ENCODE peak calls at places on chromosomes 16 and 17, in five cellular contexts. F is H1, O is body of pancreas, R is IMR-90, Z is A549. U is an unnamed sample.

GRCh38 chr17:27893834-27894503 is 804 bp upstream of the LYRM9 start:
- DNase-seq in F (no peak), O (no peak), R (no peak), Z (no peak), U (no peak)

GRCh38 chr16:50752481-50753235 is 10.8 kb downstream of the CYLD start:
- DNase-seq in F (no peak), O (no peak), R (no peak), Z (no peak), U (no peak)

GRCh38 chr16:81445926-81446317 is 1.3 kb downstream of the CMIP start:
- DNase-seq in F (peak), O (peak), R (no peak), Z (no peak), U (no peak)

GRCh38 chr16:19704321-19705130 is 13.5 kb downstream of the KNOP1 start:
- DNase-seq in F (no peak), O (no peak), R (peak), Z (no peak), U (no peak)

GRCh38 chr17:39923836-39924690 is 3.3 kb downstream of the ORMDL3 start:
- DNase-seq in F (no peak), O (no peak), R (peak), Z (no peak), U (no peak)

GRCh38 chr16:13039526-13039925 is 138.1 kb downstream of the SHISA9 start:
- DNase-seq in F (no peak), O (no peak), R (no peak), Z (no peak), U (no peak)

GRCh38 chr17:44417553-44417952 is 28.1 kb upstream of the ITGA2B start:
- DNase-seq in F (no peak), O (peak), R (peak), Z (no peak), U (no peak)

GRCh38 chr16:64950262-64950661 is 171.6 kb downstream of the CDH11 start:
- DNase-seq in F (peak), O (no peak), R (no peak), Z (no peak), U (no peak)

GRCh38 chr16:7628981-7629380 is 296.3 kb downstream of the RBFOX1 start:
- DNase-seq in F (no peak), O (no peak), R (no peak), Z (no peak), U (no peak)

GRCh38 chr16:30692381-30693074 is 6.4 kb upstream of the SRCAP start:
- DNase-seq in F (no peak), O (no peak), R (no peak), Z (no peak), U (no peak)

GRCh38 chr17:79036181-79036580 is 12.2 kb downstream of the C1QTNF1 start:
- DNase-seq in F (no peak), O (no peak), R (no peak), Z (no peak), U (no peak)

GRCh38 chr16:65772134-65772732 is 594.3 kb upstream of the CDH5 start:
- DNase-seq in F (peak), O (no peak), R (no peak), Z (no peak), U (no peak)

GRCh38 chr16:11530171-11530940 is 56.4 kb downstream of the LITAF start:
- DNase-seq in F (no peak), O (no peak), R (peak), Z (no peak), U (no peak)

GRCh38 chr17:73799091-73799490 is 154.8 kb upstream of the SDK2 start:
- DNase-seq in F (no peak), O (no peak), R (no peak), Z (no peak), U (no peak)

GRCh38 chr16:8865145-8865882 is 3.5 kb downstream of the CARHSP1 start:
- DNase-seq in F (no peak), O (no peak), R (no peak), Z (no peak), U (no peak)

GRCh38 chr16:14018848-14019247 is 52.3 kb upstream of the MRTFB start:
- DNase-seq in F (no peak), O (no peak), R (no peak), Z (no peak), U (no peak)

GRCh38 chr17:66459811-66460270 is 157.4 kb downstream of the PRKCA start:
- DNase-seq in F (no peak), O (peak), R (peak), Z (peak), U (no peak)

GRCh38 chr16:1920727-1921155 is 2.5 kb upstream of the HS3ST6 start:
- DNase-seq in F (peak), O (peak), R (no peak), Z (no peak), U (no peak)

GRCh38 chr16:1917665-1918111 is 527 bp downstream of the HS3ST6 start:
- DNase-seq in F (no peak), O (no peak), R (no peak), Z (no peak), U (no peak)

GRCh38 chr16:1919680-1919998 is 1.4 kb upstream of the HS3ST6 start:
- DNase-seq in F (no peak), O (no peak), R (no peak), Z (no peak), U (no peak)

GRCh38 chr16:1918312-1918889 is at the start of gene HS3ST6:
- DNase-seq in F (no peak), O (no peak), R (no peak), Z (no peak), U (no peak)

GRCh38 chr16:1918890-1919679 is 870 bp upstream of the HS3ST6 start:
- DNase-seq in F (no peak), O (no peak), R (no peak), Z (no peak), U (no peak)
- H3K4me3 ChIP-seq in F (peak), O (no peak), R (no peak), Z (peak), U (no peak)

GRCh38 chr17:77373298-77374169 is 232.8 kb downstream of the SEC14L1 start:
- DNase-seq in F (peak), O (peak), R (no peak), Z (no peak), U (no peak)
- TF ChIP-seq POLR2A in F (no peak), O (no peak), R (no peak), Z (no peak), U (no peak)

DNA sequence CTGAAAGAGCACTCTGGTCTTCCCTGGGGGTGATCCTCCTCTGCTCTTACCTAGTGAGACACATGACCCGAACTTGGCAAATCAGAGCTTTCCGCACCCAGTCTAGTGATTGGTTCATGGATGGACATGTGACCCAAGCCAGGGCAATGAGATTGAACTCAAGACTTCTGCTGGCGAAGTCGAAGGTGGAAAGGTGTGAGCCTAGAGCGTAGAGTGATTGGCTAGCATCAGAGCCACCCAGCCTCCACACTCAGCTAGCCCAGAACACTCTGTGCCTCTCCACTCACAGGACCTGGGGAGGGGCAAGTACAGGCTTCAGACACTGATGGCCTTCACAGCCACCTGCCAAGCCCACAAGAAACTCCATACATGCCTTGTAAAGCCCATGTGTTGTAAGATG is 17.6 kb downstream of the ATPAF2 start:
- DNase-seq in F (no peak), O (no peak), R (no peak), Z (no peak), U (no peak)
- H3K4me3 ChIP-seq in F (no peak), O (no peak), R (no peak), Z (no peak), U (no peak)

DNA sequence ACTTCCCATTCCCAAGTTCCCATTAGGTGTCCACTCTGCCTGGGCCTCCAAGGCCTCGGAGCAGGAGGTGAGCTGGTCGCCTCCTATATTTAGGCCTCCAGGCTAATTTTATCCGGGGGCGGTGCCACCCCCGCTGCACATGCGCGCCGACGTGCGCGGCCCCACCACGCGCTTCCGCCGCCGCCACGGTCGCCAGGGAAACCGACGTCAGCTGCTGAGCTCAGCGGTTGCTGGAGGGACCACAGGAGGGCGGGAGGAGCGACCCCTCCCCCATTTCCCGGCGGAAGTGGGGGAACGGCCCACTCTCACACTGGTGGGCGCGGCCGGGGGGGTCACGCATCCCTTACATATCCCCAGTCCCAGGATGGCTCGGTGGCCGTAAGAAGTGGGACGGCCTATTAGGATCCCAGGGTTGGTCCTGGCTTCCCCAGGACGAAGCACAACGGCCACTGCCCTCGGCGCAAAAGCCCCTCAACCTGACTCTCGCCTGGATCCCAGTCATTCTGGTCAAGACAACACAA is 1.0 kb downstream of the PER1 start:
- DNase-seq in F (peak), O (peak), R (peak), Z (no peak), U (peak)
- TF ChIP-seq POLR2A in F (no peak), O (no peak), R (peak), Z (no peak), U (no peak)

GRCh38 chr17:60439501-60439900 is 17.2 kb downstream of the CHCT1 start:
- DNase-seq in F (no peak), O (no peak), R (peak), Z (no peak), U (no peak)

DNA sequence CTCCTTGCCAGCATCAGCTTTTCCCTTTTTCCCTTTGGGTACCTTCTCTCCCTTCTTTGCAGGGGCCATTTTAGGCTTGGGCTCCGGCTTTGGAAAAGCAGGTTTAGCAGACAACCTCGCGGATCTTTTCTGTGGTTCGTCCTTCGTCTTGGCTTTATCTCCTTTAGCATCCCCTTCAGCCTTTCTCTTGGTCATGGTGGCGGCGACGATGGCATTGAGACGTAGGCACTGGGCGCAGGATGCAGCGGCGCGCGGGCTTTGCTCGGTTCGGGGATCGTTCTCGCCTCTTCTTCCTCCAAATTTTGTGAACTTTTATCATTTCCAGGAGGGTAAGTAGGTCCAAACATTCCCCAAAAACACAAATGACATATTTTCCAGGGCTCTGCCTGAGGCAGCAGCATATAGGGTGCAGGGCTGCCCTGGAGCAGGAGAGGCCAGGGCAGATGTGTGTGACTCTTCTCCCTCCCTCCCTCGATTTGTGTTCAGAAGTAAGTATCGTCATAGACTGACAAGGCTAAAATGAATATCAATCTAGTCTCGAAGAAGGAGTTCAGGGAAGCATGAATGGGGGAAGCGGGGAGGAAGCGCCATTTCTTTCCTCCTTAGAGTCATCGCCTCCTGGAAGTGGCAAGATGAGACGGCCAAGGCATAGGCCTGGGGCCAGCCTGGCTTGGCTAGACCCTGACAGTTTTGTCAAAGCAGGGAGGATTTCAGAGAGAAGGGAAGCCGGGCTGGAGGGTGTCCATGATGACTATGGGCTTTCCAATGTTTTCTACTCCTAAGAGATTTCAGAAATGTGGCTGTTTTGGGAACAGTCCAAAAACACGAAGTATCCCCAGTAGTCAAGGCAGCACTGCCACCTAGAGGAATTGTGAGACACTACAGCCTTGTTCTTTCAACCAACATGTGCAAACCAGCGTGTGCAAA is 13.2 kb downstream of the CHCT1 start:
- DNase-seq in F (peak), O (peak), R (peak), Z (peak), U (no peak)
- H3K4me3 ChIP-seq in F (no peak), O (no peak), R (no peak), Z (no peak), U (peak)

U was measured in esophagus muscularis mucosa.